ENCODE peak calls at places on chromosome 11, in six cellular contexts. X is mesenchymal stem cell, Z is GM12865, C is esophagus squamous epithelium, E is A549, B is uterus. G is an unnamed sample.

GRCh38 chr11:60863550-60864521 is 3.5 kb upstream of the ZP1 start:
- DNase-seq in Z (no peak), B (no peak), E (no peak), C (no peak), X (no peak), G (no peak)

GRCh38 chr11:98589975-98590374 is 430.8 kb upstream of the CNTN5 start:
- DNase-seq in E (no peak), X (no peak), Z (no peak), C (no peak), B (no peak), G (no peak)

GRCh38 chr11:48017105-48017874 is 36.9 kb downstream of the PTPRJ start:
- DNase-seq in C (no peak), E (no peak), Z (no peak), X (no peak), B (no peak), G (no peak)

GRCh38 chr11:60948251-60948650 is 3.7 kb downstream of the SLC15A3 start:
- DNase-seq in B (no peak), Z (no peak), X (no peak), C (no peak), E (no peak), G (no peak)

GRCh38 chr11:15967966-15968365 is 388.4 kb downstream of the SOX6 start:
- DNase-seq in Z (no peak), E (no peak), C (no peak), X (peak; percentile 79), B (no peak), G (no peak)

GRCh38 chr11:20973959-20974358 is 304.6 kb downstream of the NELL1 start:
- DNase-seq in B (no peak), X (no peak), E (no peak), C (no peak), Z (no peak), G (no peak)

GRCh38 chr11:96180341-96180740 is 162.7 kb downstream of the MAML2 start:
- DNase-seq in X (no peak), Z (peak; percentile 29), E (no peak), B (no peak), C (no peak), G (no peak)

GRCh38 chr11:2213384-2213842 is 41.8 kb upstream of the TH start:
- DNase-seq in X (no peak), B (no peak), Z (no peak), E (no peak), C (no peak), G (no peak)

GRCh38 chr11:34302046-34302921 is 55.5 kb downstream of the ABTB2 start:
- DNase-seq in E (no peak), Z (peak; percentile 74), B (no peak), C (no peak), X (peak; percentile 92), G (peak; percentile 96)

GRCh38 chr11:45167283-45167682 is 20.8 kb downstream of the PRDM11 start:
- DNase-seq in E (no peak), B (no peak), C (no peak), X (no peak), Z (no peak), G (no peak)

GRCh38 chr11:79547256-79547655 is 106.4 kb upstream of the TENM4 start:
- DNase-seq in E (no peak), Z (no peak), X (no peak), C (no peak), B (no peak), G (no peak)

GRCh38 chr11:87039371-87039770 is 1.6 kb downstream of the TMEM135 start:
- DNase-seq in Z (no peak), X (no peak), E (no peak), C (no peak), B (no peak), G (no peak)

GRCh38 chr11:32316846-32317525 is 118.4 kb downstream of the WT1 start:
- DNase-seq in Z (no peak), E (no peak), X (peak; percentile 54), B (no peak), C (no peak), G (no peak)

GRCh38 chr11:121650520-121651266 is 197.9 kb upstream of the SORL1-AS1 start:
- DNase-seq in C (no peak), Z (peak; percentile 43), B (no peak), E (no peak), X (no peak), G (no peak)

GRCh38 chr11:73425118-73425517 is 48.9 kb downstream of the RELT start:
- DNase-seq in Z (no peak), C (no peak), B (no peak), E (no peak), X (peak; percentile 50), G (no peak)

GRCh38 chr11:13235895-13236294 is 41.7 kb upstream of the BMAL1 start:
- DNase-seq in X (no peak), B (no peak), Z (no peak), C (no peak), E (no peak), G (no peak)

GRCh38 chr11:97615541-97615940 is 1225.7 kb downstream of the JRKL start:
- DNase-seq in C (no peak), E (no peak), X (no peak), Z (no peak), B (no peak), G (no peak)

GRCh38 chr11:64543818-64544217 is 47.2 kb upstream of the SLC22A12 start:
- DNase-seq in E (no peak), X (no peak), B (no peak), Z (no peak), C (no peak), G (no peak)

GRCh38 chr11:113723706-113724246 is 17.7 kb upstream of the TMPRSS5 start:
- DNase-seq in Z (no peak), C (no peak), B (no peak), E (no peak), X (no peak), G (no peak)

GRCh38 chr11:111596319-111596718 is 5.9 kb upstream of the SIK2 start:
- DNase-seq in C (no peak), Z (no peak), E (no peak), X (no peak), B (no peak), G (no peak)

GRCh38 chr11:133928628-133929059 is 28.1 kb downstream of the IGSF9B start:
- DNase-seq in C (no peak), Z (no peak), B (no peak), E (no peak), X (no peak), G (no peak)

DNA sequence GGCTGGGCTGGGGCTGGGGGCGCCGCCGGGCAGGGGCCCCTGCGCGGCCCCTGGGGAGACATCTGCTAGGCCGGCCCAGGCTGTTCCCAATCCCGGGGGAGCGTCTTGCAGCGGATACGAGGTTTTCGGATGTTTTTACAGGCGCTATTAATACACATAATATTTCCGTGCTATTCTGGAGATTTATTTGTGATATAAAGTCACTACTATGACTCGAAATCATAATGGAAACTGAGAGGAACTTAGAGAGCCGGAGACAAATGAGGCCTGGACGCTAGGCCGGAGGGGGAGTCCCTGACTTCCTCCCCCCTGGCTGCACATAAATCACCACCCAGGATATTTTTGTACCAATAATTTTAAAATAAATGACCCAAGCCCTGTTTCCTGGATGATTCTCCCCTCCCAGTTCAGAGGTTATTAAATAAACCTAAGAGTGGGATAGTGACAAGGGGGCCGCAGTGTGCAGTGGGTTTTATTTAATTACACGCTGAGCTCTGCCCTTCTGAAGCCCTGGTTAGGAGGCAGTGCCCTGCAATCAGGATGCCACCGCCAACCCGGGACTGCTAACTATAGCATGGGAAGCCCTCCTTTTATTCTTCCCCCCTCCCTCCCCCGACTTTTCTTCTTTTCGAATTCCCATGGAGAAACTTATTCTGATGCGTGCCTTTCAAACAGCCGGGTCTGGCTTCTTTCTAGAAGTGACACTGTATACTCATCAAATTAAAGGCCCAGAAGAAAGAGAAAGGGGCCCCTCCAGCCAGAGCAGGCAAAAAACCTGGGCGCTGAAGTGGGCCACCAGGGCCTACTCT is 91.5 kb upstream of the ANO1 start:
- DNase-seq in X (no peak), B (no peak), Z (no peak), C (no peak), E (no peak), G (no peak)
- H3K4me3 ChIP-seq in X (no peak overlapping the region), B (peak overlapping the region; percentile 36), Z (no peak overlapping the region), C (peak overlapping the region; percentile 33), E (no peak overlapping the region), G (no peak overlapping the region)

GRCh38 chr11:94134651-94135512 is 6.2 kb downstream of the PANX1 start:
- DNase-seq in B (peak; percentile 81), E (no peak), X (peak; percentile 96), C (no peak), Z (peak; percentile 26), G (peak; percentile 69)
- H3K4me3 ChIP-seq in B (no peak overlapping the region), E (no peak overlapping the region), X (no peak overlapping the region), C (no peak overlapping the region), Z (no peak overlapping the region), G (no peak overlapping the region)

GRCh38 chr11:102312656-102313055 is 4.6 kb upstream of the BIRC3 start:
- DNase-seq in C (no peak), B (no peak), E (no peak), X (peak; percentile 62), Z (no peak), G (no peak)

GRCh38 chr11:102314784-102315183 is 2.5 kb upstream of the BIRC3 start:
- DNase-seq in Z (no peak), E (no peak), C (no peak), B (no peak), X (no peak), G (no peak)

GRCh38 chr11:102316505-102316904 is 779 bp upstream of the BIRC3 start:
- DNase-seq in B (no peak), C (no peak), E (no peak), Z (peak; percentile 64), X (no peak), G (no peak)

GRCh38 chr11:102309621-102310541 is 7.4 kb upstream of the BIRC3 start:
- DNase-seq in C (no peak), Z (no peak), E (no peak), B (no peak), X (no peak), G (no peak)

DNA sequence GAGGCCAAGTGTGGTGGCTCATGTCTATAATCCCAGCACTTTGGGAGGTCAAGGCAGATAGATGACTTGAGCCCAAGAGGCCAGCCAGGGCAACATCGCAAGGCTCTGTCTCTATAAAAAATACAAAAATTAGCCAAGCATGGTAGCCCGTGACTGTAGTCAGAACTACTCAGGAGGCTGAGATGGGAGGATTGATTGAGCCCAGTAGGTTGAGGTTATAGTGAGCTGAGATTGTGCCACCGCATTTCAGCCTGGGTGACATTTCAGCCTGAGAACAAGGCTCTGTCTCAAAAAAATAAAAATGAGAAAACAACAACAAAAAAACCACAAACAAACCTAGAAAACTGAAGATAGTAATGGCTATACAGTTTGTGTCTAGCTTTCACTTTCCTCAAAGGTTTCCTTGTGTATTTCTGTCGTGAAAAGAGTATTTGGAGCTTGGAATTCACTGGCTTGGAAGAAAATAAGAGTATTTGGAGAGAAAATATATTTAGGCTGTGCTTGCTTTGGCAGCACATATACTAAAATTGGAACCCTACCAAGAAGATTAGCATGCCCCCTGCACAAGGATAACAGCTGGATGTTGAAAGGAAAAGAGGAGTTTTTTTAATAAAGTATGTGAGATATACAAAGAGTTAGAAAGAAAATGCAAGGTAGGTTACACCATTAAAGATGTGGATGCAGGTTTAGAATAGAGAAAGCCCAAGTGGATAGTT is 3.9 kb upstream of the BIRC3 start:
- DNase-seq in B (no peak), E (no peak), Z (peak; percentile 54), C (no peak), X (no peak), G (no peak)
- H3K4me3 ChIP-seq in B (no peak overlapping the region), E (peak overlapping the region; percentile 38), Z (peak overlapping the region; percentile 42), C (peak overlapping the region; percentile 22), X (no peak overlapping the region), G (no peak overlapping the region)

DNA sequence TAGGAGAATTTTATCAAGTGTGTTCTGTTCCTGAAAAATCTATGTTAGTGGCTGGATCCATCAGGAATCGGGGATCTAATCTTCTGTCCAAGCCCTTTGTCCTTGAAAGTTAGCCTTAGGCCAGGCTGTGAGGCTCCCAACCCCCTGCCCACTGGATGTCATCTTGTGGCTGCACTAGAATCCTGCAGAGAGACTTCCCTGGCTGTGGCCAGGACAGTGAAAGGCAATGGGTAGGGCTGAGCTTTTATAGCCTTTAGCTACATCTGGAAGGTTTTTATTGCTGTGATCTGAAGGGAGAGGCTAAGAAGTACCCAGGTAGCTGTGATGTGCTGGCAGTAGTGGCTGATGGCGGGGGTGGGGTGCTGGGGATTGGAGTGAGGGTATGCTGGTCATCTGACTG is 2.1 kb downstream of the OAF start:
- DNase-seq in B (no peak), Z (no peak), X (peak; percentile 33), C (no peak), E (no peak), G (no peak)
- H3K4me3 ChIP-seq in B (peak overlapping the region; percentile 37), Z (no peak overlapping the region), X (no peak overlapping the region), C (peak overlapping the region; percentile 85), E (no peak overlapping the region), G (peak overlapping the region; percentile 72)

G was measured in BJ.